ENCODE peak calls at places on chromosomes 16 and 17, in ten cellular contexts. X is aorta, P is thoracic aorta, C is prostate gland, A is Peyer's patch, K is transverse colon, D is A549, S is uterus, B is mucosa of descending colon, U is neuronal stem cell. M is an unnamed sample.

GRCh38 chr16:60225541-60225940 is 1491.4 kb upstream of the GOT2 start:
- DNase-seq in S (no peak), X (no peak), D (no peak), C (no peak), P (no peak), B (no peak), K (no peak), A (no peak), U (no peak), M (no peak)

GRCh38 chr16:58418601-58419000 is 26.3 kb downstream of the GINS3 start:
- DNase-seq in B (no peak), A (no peak), U (no peak), K (no peak), S (peak; percentile 68), D (no peak), P (no peak), X (no peak), C (no peak), M (peak; percentile 74)

GRCh38 chr17:71438631-71439146 is 682.1 kb upstream of the SOX9 start:
- DNase-seq in B (no peak), U (no peak), X (no peak), K (no peak), S (no peak), C (no peak), D (peak; percentile 84), P (no peak), A (no peak), M (no peak)

GRCh38 chr16:65698943-65699342 is 577.1 kb upstream of the CDH11 start:
- DNase-seq in K (no peak), B (no peak), C (no peak), S (no peak), U (no peak), D (no peak), A (no peak), P (no peak), X (no peak), M (no peak)

GRCh38 chr16:21097151-21097550 is 53.5 kb downstream of the DNAH3 start:
- DNase-seq in K (no peak), C (no peak), A (no peak), D (no peak), B (no peak), X (no peak), U (no peak), P (no peak), S (no peak), M (no peak)

GRCh38 chr17:9306086-9306485 is 269.5 kb downstream of the STX8 start:
- DNase-seq in X (no peak), B (no peak), A (no peak), U (no peak), D (peak; percentile 22), S (no peak), C (no peak), K (no peak), P (no peak), M (no peak)

GRCh38 chr17:35740997-35741931 is 9.8 kb downstream of the RASL10B start:
- DNase-seq in C (no peak), D (no peak), P (no peak), U (no peak), B (no peak), S (no peak), K (no peak), A (no peak), X (no peak), M (no peak)

GRCh38 chr16:89842471-89843408 is 14.5 kb downstream of the SPIRE2 start:
- DNase-seq in S (no peak), D (no peak), P (no peak), C (no peak), B (no peak), K (no peak), X (no peak), A (no peak), U (no peak), M (no peak)

DNA sequence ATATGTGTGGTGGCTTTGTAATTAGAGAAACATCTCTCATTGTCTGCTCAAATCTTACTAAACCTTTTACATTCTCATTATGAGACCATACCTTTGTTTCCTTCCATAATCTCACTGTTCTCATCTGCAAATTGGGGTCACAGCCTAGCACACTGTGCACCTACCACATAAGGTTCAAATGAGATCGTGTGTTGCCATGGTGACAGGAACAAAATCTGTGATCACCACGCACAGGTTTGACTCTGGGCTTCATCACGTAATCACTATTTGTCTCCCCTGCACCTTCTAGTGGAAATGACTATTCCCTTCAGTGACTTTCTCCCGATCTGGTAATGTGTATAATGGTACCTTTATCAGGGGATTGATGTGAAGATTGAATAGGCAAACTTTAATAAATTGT is 26.1 kb downstream of the CDH8 start:
- DNase-seq in D (no peak), P (no peak), K (no peak), C (no peak), A (no peak), X (no peak), S (no peak), B (no peak), U (no peak), M (no peak)
- H3K4me1 ChIP-seq in D (no peaks in the 10 kb centered on the region), P (peaks cover 32% of the 10 kb centered on the region), K (no peaks in the 10 kb centered on the region), C (no peaks in the 10 kb centered on the region), A (no peaks in the 10 kb centered on the region), X (peaks cover 1% of the 10 kb centered on the region), S (no peaks in the 10 kb centered on the region), B (no peaks in the 10 kb centered on the region), U (peaks cover 6% of the 10 kb centered on the region), M (no peaks in the 10 kb centered on the region)

GRCh38 chr17:19265755-19266154 is 28.6 kb downstream of the EPN2 start:
- DNase-seq in P (no peak), U (no peak), D (no peak), X (no peak), S (no peak), C (no peak), K (no peak), A (no peak), B (no peak), M (no peak)

GRCh38 chr17:19264277-19264676 is 27.1 kb downstream of the EPN2 start:
- DNase-seq in D (no peak), B (no peak), K (no peak), U (no peak), X (no peak), C (no peak), P (no peak), S (no peak), A (no peak), M (no peak)

GRCh38 chr17:19262650-19263620 is 25.8 kb downstream of the EPN2 start:
- DNase-seq in S (peak; percentile 56), B (no peak), U (no peak), D (no peak), A (no peak), P (no peak), C (no peak), X (no peak), K (no peak), M (no peak)

GRCh38 chr17:19264681-19265080 is 27.5 kb downstream of the EPN2 start:
- DNase-seq in U (no peak), P (no peak), S (no peak), D (no peak), A (no peak), X (no peak), K (no peak), B (no peak), C (no peak), M (no peak)

GRCh38 chr17:19263621-19264010 is 26.4 kb downstream of the EPN2 start:
- DNase-seq in B (no peak), C (no peak), D (no peak), S (peak; percentile 63), U (no peak), P (peak; percentile 47), A (no peak), X (peak; percentile 80), K (no peak), M (no peak)
- H3K4me1 ChIP-seq in B (peaks cover 28% of the 10 kb centered on the region), C (peaks cover 36% of the 10 kb centered on the region), D (peaks cover 23% of the 10 kb centered on the region), S (peaks cover 32% of the 10 kb centered on the region), U (peaks cover 13% of the 10 kb centered on the region), P (peaks cover 61% of the 10 kb centered on the region), A (no peaks in the 10 kb centered on the region), X (peaks cover 7% of the 10 kb centered on the region), K (peaks cover 21% of the 10 kb centered on the region), M (peaks cover 99% of the 10 kb centered on the region)

DNA sequence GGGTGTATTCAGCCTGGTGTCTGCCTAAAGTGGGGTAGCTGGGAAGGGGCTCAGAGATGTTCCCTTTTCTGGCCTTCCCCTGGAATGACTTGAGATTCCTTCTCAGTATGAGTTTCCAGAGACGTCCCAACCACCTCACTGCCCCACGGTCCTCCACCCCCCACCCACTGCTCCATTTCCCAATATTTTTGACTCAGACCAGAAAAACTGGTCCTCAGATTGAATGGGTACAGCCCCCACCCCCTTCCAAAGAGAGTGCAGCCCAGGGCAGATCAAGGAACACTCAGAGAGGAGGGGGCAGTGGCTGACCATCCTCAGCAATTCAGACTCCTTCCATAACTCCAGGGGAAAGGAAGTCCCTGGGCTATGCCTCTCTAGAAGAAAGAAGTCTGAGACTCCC is 3.2 kb downstream of the ACLY start:
- DNase-seq in A (no peak), K (no peak), B (no peak), D (no peak), C (no peak), S (no peak), P (no peak), U (no peak), X (no peak), M (no peak)
- H3K4me1 ChIP-seq in A (no peaks in the 10 kb centered on the region), K (peaks cover 10% of the 10 kb centered on the region), B (peaks cover 24% of the 10 kb centered on the region), D (peaks cover 80% of the 10 kb centered on the region), C (no peaks in the 10 kb centered on the region), S (peaks cover 11% of the 10 kb centered on the region), P (peaks cover 20% of the 10 kb centered on the region), U (peaks cover 36% of the 10 kb centered on the region), X (no peaks in the 10 kb centered on the region), M (peaks cover 59% of the 10 kb centered on the region)

GRCh38 chr16:681746-682427 is 1.7 kb downstream of the STUB1 start:
- DNase-seq in B (peak; percentile 63), D (no peak), U (no peak), P (no peak), X (no peak), A (no peak), C (no peak), S (no peak), K (no peak), M (no peak)

GRCh38 chr16:684067-684794 is at the start of gene JMJD8:
- DNase-seq in D (peak; percentile 97), B (peak; percentile 99), X (peak; percentile 100), S (peak; percentile 95), C (peak; percentile 96), U (peak; percentile 88), A (peak; percentile 99), K (peak; percentile 98), P (peak; percentile 85), M (peak; percentile 98)

GRCh38 chr16:680967-681745 is 946 bp downstream of the STUB1 start:
- DNase-seq in P (no peak), X (no peak), U (no peak), B (peak; percentile 71), S (no peak), D (peak; percentile 69), A (peak; percentile 70), C (no peak), K (peak; percentile 56), M (no peak)

GRCh38 chr16:683396-684066 is 603 bp downstream of the JMJD8 start:
- DNase-seq in P (no peak), X (no peak), S (no peak), A (no peak), D (peak; percentile 55), U (no peak), B (no peak), K (no peak), C (no peak), M (no peak)

DNA sequence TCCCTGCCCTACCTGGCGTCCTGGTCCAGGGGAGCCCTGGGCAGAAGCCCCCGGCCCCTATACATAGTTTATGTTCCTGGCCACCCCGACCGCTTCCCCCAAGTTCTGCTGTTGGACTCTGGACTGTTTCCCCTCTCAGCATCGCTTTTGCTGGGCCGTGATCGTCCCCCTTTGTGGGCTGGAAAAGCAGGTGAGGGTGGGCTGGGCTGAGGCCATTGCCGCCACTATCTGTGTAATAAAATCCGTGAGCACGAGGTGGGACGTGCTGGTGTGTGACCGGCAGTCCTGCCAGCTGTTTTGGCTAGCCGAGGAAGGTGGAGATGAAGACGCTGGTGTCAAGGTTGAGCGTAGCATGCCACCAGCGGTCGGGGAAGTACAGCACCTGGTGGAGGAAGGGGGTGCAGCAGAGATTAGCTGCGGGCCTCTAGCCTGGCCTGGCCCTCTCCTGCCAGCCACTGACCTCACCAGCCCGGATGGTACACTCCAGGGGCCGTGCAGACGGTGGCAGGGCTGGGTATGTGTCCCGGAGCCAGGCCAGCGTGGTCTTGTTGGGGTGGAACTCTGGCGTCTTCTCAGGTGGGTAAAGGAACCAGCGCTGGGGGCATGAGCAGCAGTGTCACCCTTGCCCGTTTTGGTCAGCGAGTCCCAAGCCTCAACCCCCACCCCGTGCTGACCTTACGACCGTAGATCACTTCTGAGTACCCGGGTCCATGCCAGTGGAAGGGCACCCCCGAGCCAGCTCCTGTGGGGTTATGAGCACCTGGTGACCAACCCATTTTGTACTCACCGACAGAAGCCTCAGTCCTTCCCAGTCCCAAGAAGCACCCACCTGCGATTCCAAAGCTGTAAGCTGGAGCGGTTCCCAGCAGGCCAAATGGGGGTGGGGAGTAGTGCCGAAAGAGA is 1.4 kb downstream of the JMJD8 start:
- DNase-seq in A (no peak), X (no peak), D (no peak), P (no peak), U (no peak), K (no peak), B (peak; percentile 48), S (no peak), C (no peak), M (no peak)
- H3K4me1 ChIP-seq in A (no peaks in the 10 kb centered on the region), X (no peaks in the 10 kb centered on the region), D (peaks cover 38% of the 10 kb centered on the region), P (peaks cover 50% of the 10 kb centered on the region), U (peaks cover 21% of the 10 kb centered on the region), K (peaks cover 34% of the 10 kb centered on the region), B (peaks cover 48% of the 10 kb centered on the region), S (peaks cover 29% of the 10 kb centered on the region), C (peaks cover 25% of the 10 kb centered on the region), M (peaks cover 71% of the 10 kb centered on the region)

M was measured in left ventricle myocardium inferior.